ENCODE peak calls at places on chromosomes 3 and 15, in four cellular contexts. U is kidney epithelial cell, R is right lobe of liver, O is brain microvascular endothelial cell. T is an unnamed sample.

GRCh38 chr3:138939563-138940241 is 7.2 kb downstream of the FOXL2 start:
- DNase-seq in U (no peak), R (no peak), O (no peak), T (no peak)

GRCh38 chr3:111667621-111668239 is 72.6 kb upstream of the ZBED2 start:
- DNase-seq in U (no peak), R (peak; percentile 63), O (peak; percentile 44), T (no peak)

GRCh38 chr3:146746190-146746589 is 141.0 kb upstream of the PLSCR5 start:
- DNase-seq in U (no peak), R (no peak), O (peak; percentile 60), T (peak; percentile 31)

GRCh38 chr3:130955481-130955880 is 61.6 kb downstream of the ATP2C1 start:
- DNase-seq in U (no peak), R (no peak), O (no peak), T (no peak)

GRCh38 chr15:58318517-58318916 is 113.3 kb upstream of the LIPC start:
- DNase-seq in U (no peak), R (no peak), O (no peak), T (no peak)

GRCh38 chr3:38608961-38609360 is 40.5 kb downstream of the SCN5A start:
- DNase-seq in U (no peak), R (no peak), O (no peak), T (no peak)

GRCh38 chr15:78211189-78211921 is 23.0 kb downstream of the ACSBG1 start:
- DNase-seq in U (no peak), R (no peak), O (no peak), T (no peak)

GRCh38 chr15:67199881-67200763 is 54.3 kb downstream of the AAGAB start:
- DNase-seq in U (no peak), R (no peak), O (no peak), T (no peak)

GRCh38 chr3:9780451-9780797 is 10.7 kb upstream of the CAMK1 start:
- DNase-seq in U (no peak), R (no peak), O (no peak), T (no peak)

GRCh38 chr3:39935261-39935660 is 125.9 kb downstream of the MYRIP start:
- DNase-seq in U (no peak), R (no peak), O (no peak), T (no peak)

GRCh38 chr15:41930221-41930866 is 36.5 kb upstream of the SPTBN5 start:
- DNase-seq in U (peak; percentile 90), R (no peak), O (peak; percentile 89), T (peak; percentile 94)

GRCh38 chr3:65524544-65525070 is 514.1 kb downstream of the MAGI1 start:
- DNase-seq in U (no peak), R (no peak), O (no peak), T (no peak)

GRCh38 chr15:31396881-31397560 is 70.4 kb downstream of the KLF13 start:
- DNase-seq in U (no peak), R (peak; percentile 88), O (peak; percentile 47), T (no peak)

GRCh38 chr15:39188930-39189329 is 391.9 kb upstream of the THBS1 start:
- DNase-seq in U (peak; percentile 79), R (no peak), O (peak; percentile 82), T (peak; percentile 92)

GRCh38 chr15:100113351-100114075 is 228.3 kb downstream of the ADAMTS17 start:
- DNase-seq in U (no peak), R (peak; percentile 45), O (no peak), T (no peak)

GRCh38 chr3:185813691-185814215 is 11.1 kb downstream of the IGF2BP2 start:
- DNase-seq in U (no peak), R (no peak), O (peak; percentile 73), T (no peak)

GRCh38 chr15:50116477-50116876 is 2.6 kb downstream of the ATP8B4 start:
- DNase-seq in U (no peak), R (no peak), O (no peak), T (no peak)

GRCh38 chr15:66275352-66275751 is 18.0 kb upstream of the DIS3L start:
- DNase-seq in U (no peak), R (no peak), O (no peak), T (no peak)

GRCh38 chr3:149547954-149548728 is 73.6 kb downstream of the TM4SF4 start:
- DNase-seq in U (no peak), R (no peak), O (peak; percentile 72), T (no peak)

GRCh38 chr3:14178247-14179113 is at the start of the genes LSM3 and XPC:
- DNase-seq in U (peak; percentile 93), R (peak; percentile 98), O (peak; percentile 98), T (peak; percentile 98)

GRCh38 chr3:14181253-14181652 is 2.6 kb downstream of the LSM3 start:
- DNase-seq in U (no peak), R (no peak), O (no peak), T (no peak)

GRCh38 chr3:14177580-14178246 is 688 bp downstream of the XPC start:
- DNase-seq in U (no peak), R (no peak), O (peak; percentile 27), T (no peak)

GRCh38 chr3:14179114-14179465 is 473 bp downstream of the LSM3 start:
- DNase-seq in U (no peak), R (no peak), O (no peak), T (no peak)

GRCh38 chr3:14179795-14180194 is 1.2 kb downstream of the LSM3 start:
- DNase-seq in U (no peak), R (no peak), O (no peak), T (no peak)
- H3K4me3 ChIP-seq in U (no peak overlapping the region), R (no peak overlapping the region), O (no peak overlapping the region), T (no peak overlapping the region)

GRCh38 chr3:127149621-127150310 is 43.2 kb upstream of the PRR23E start:
- DNase-seq in U (no peak), R (peak; percentile 31), O (no peak), T (no peak)
- TF ChIP-seq CTCF in U (no peak), R (no peak), O (no peak), T (no peak)

GRCh38 chr3:191627064-191627463 is 166.1 kb downstream of the PYDC2 start:
- DNase-seq in U (no peak), R (no peak), O (no peak), T (no peak)
- H3K4me3 ChIP-seq in U (no peak overlapping the region), R (no peak overlapping the region), O (no peak overlapping the region), T (no peak overlapping the region)

GRCh38 chr15:40441736-40442531 is 1.2 kb downstream of the BAHD1 start:
- DNase-seq in U (no peak), R (no peak), O (no peak), T (no peak)

GRCh38 chr15:40439461-40440299 is 1.1 kb upstream of the BAHD1 start:
- DNase-seq in U (no peak), R (no peak), O (peak; percentile 29), T (no peak)

GRCh38 chr15:40443255-40443654 is 2.5 kb downstream of the BAHD1 start:
- DNase-seq in U (no peak), R (no peak), O (no peak), T (no peak)

GRCh38 chr15:40440300-40441011 is at the start of gene BAHD1:
- DNase-seq in U (peak; percentile 65), R (peak; percentile 98), O (peak; percentile 91), T (peak; percentile 67)

GRCh38 chr15:40441012-40441735 is 421 bp downstream of the BAHD1 start:
- DNase-seq in U (no peak), R (peak; percentile 61), O (no peak), T (no peak)
- TF ChIP-seq CTCF in U (no peak), R (peak; percentile 1), O (no peak), T (no peak)

GRCh38 chr3:14016900-14017475 is 107.7 kb downstream of the CHCHD4 start:
- DNase-seq in U (no peak), R (no peak), O (no peak), T (no peak)
- H3K4me3 ChIP-seq in U (no peak overlapping the region), R (no peak overlapping the region), O (no peak overlapping the region), T (no peak overlapping the region)

GRCh38 chr3:55571913-55572312 is 84.8 kb upstream of the WNT5A start:
- DNase-seq in U (no peak), R (no peak), O (no peak), T (no peak)
- TF ChIP-seq CTCF in U (peak; percentile 11), R (no peak), O (peak; percentile 52), T (no peak)